ENCODE peak calls at places on chromosomes 3 and 15, in seven cellular contexts. F is Peyer's patch, E is left ventricle myocardium inferior, A is ovary, L is aorta, I is transverse colon, S is psoas muscle. Z is an unnamed sample.
A peak's percentile ranks its signal among the peaks of the same experiment; 100 is the strongest.

GRCh38 chr3:14605070-14605469 is 46.5 kb upstream of the CCDC174 start:
- DNase-seq in L (no peak), E (no peak), I (no peak), A (no peak), S (no peak), F (no peak), Z (no peak)

GRCh38 chr3:191139771-191140170 is 59.3 kb upstream of the OSTN start:
- DNase-seq in A (no peak), F (no peak), S (no peak), L (no peak), I (no peak), E (no peak), Z (no peak)

GRCh38 chr3:140727886-140728285 is 50.0 kb downstream of the TRIM42 start:
- DNase-seq in F (no peak), A (no peak), I (no peak), L (no peak), S (no peak), E (no peak), Z (no peak)

GRCh38 chr3:156149781-156150375 is 29.5 kb downstream of the KCNAB1 start:
- DNase-seq in I (no peak), L (no peak), F (no peak), A (no peak), E (no peak), S (no peak), Z (no peak)

GRCh38 chr3:122493296-122493695 is 21.4 kb downstream of the KPNA1 start:
- DNase-seq in A (no peak), E (no peak), S (no peak), L (no peak), F (no peak), I (no peak), Z (no peak)

GRCh38 chr3:121574449-121574848 is 6.7 kb downstream of the ARGFX start:
- DNase-seq in I (peak; percentile 50), E (no peak), S (no peak), F (peak; percentile 68), A (no peak), L (no peak), Z (no peak)

GRCh38 chr15:85044251-85044853 is 62.7 kb downstream of the PDE8A start:
- DNase-seq in E (no peak), I (peak; percentile 70), F (peak; percentile 85), S (peak; percentile 31), L (no peak), A (peak; percentile 77), Z (peak; percentile 32)

GRCh38 chr3:187713504-187713903 is 11.1 kb upstream of the RTP2 start:
- DNase-seq in E (no peak), A (no peak), L (no peak), S (no peak), I (no peak), F (no peak), Z (no peak)

GRCh38 chr15:92714071-92714456 is 58.5 kb upstream of the FAM174B start:
- DNase-seq in A (peak; percentile 48), E (no peak), F (no peak), I (no peak), S (no peak), L (no peak), Z (peak; percentile 73)

GRCh38 chr3:9175421-9175820 is 74.0 kb downstream of the SRGAP3 start:
- DNase-seq in A (no peak), E (no peak), S (no peak), L (no peak), I (peak; percentile 25), F (no peak), Z (no peak)

GRCh38 chr15:99128411-99128810 is 23.5 kb downstream of the SYNM start:
- DNase-seq in I (no peak), E (no peak), A (no peak), L (no peak), F (peak; percentile 18), S (no peak), Z (no peak)

GRCh38 chr15:71437919-71438318 is 322.6 kb downstream of the THSD4 start:
- DNase-seq in F (no peak), L (no peak), A (no peak), S (no peak), E (no peak), I (no peak), Z (no peak)

GRCh38 chr3:57992430-57993213 is 15.6 kb upstream of the FLNB start:
- DNase-seq in E (no peak), F (no peak), A (no peak), S (no peak), I (peak; percentile 60), L (no peak), Z (no peak)

GRCh38 chr3:143224731-143225130 is 105.2 kb downstream of the CHST2 start:
- DNase-seq in I (no peak), E (no peak), F (no peak), A (no peak), L (no peak), S (no peak), Z (no peak)

GRCh38 chr3:86923071-86923476 is 67.9 kb downstream of the VGLL3 start:
- DNase-seq in I (no peak), E (no peak), A (no peak), L (no peak), F (no peak), S (peak; percentile 20), Z (no peak)

GRCh38 chr15:77768107-77768506 is 135.4 kb upstream of the LINGO1 start:
- DNase-seq in S (no peak), F (no peak), E (no peak), I (no peak), L (no peak), A (no peak), Z (peak; percentile 87)

GRCh38 chr15:25793354-25794050 is 69.6 kb downstream of the ATP10A start:
- DNase-seq in L (no peak), F (no peak), I (no peak), A (no peak), E (no peak), S (no peak), Z (peak; percentile 23)

GRCh38 chr3:179902061-179902460 is 134.7 kb downstream of the PEX5L start:
- DNase-seq in E (no peak), S (no peak), A (no peak), L (no peak), F (no peak), I (no peak), Z (no peak)

GRCh38 chr3:36677331-36678007 is 86.9 kb downstream of the DCLK3 start:
- DNase-seq in A (no peak), F (no peak), S (no peak), E (no peak), L (no peak), I (no peak), Z (no peak)

GRCh38 chr15:63917588-63918316 is 84.0 kb upstream of the HERC1 start:
- DNase-seq in A (no peak), S (no peak), E (no peak), L (no peak), I (no peak), F (no peak), Z (no peak)

GRCh38 chr3:49377483-49377882 is 19.3 kb upstream of the GPX1 start:
- DNase-seq in E (no peak), A (no peak), S (no peak), F (no peak), L (no peak), I (no peak), Z (no peak)

GRCh38 chr3:185561374-185561943 is 9.1 kb upstream of the LIPH start:
- DNase-seq in F (no peak), A (no peak), L (peak; percentile 73), E (peak; percentile 29), I (peak; percentile 58), S (peak; percentile 29), Z (no peak)

GRCh38 chr3:182241777-182242556 is 530.2 kb downstream of the SOX2 start:
- DNase-seq in A (peak; percentile 65), S (peak; percentile 48), F (no peak), I (no peak), L (no peak), E (peak; percentile 48), Z (no peak)

GRCh38 chr3:136277115-136277514 is 27.0 kb downstream of the PCCB start:
- DNase-seq in F (no peak), I (no peak), L (no peak), E (no peak), A (no peak), S (no peak), Z (no peak)

GRCh38 chr3:67509471-67510075 is 144.8 kb downstream of the SUCLG2 start:
- DNase-seq in I (no peak), A (no peak), E (no peak), L (no peak), S (no peak), F (no peak), Z (no peak)

GRCh38 chr15:82298520-82298919 is 35.9 kb downstream of the SAXO2 start:
- DNase-seq in A (no peak), I (peak; percentile 27), E (no peak), S (no peak), F (peak; percentile 72), L (no peak), Z (peak; percentile 28)

GRCh38 chr3:70244422-70244821 is 68.0 kb downstream of the MDFIC2 start:
- DNase-seq in L (no peak), S (no peak), I (no peak), F (no peak), E (no peak), A (no peak), Z (no peak)

DNA sequence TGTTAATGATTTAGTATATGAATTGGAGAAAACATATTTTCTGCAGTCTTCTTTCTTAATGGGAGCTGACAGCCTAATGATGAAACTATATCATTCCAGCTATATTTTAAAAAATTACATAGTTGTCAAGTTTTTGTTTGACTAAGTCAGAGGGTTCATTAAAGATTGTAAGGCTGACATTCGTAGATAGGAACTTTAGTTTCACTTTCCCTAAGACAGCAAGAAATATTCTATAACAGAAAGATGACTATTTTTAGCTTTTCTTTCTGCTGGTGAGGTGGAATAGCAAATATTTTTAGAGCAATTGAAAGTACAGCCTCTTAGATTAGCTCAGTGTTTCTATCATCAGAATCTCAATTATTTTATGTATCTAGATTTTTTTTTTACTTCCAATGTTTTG is 60.2 kb downstream of the PIAS1 start:
- DNase-seq in A (no peak), L (no peak), F (no peak), I (no peak), S (no peak), E (no peak), Z (no peak)
- H3K4me3 ChIP-seq in A (peak overlapping the region; percentile 6), L (peak overlapping the region; percentile 40), F (peak overlapping the region; percentile 23), I (peak overlapping the region; percentile 4), S (peak overlapping the region; percentile 65), E (peak overlapping the region; percentile 54), Z (no peak overlapping the region)

DNA sequence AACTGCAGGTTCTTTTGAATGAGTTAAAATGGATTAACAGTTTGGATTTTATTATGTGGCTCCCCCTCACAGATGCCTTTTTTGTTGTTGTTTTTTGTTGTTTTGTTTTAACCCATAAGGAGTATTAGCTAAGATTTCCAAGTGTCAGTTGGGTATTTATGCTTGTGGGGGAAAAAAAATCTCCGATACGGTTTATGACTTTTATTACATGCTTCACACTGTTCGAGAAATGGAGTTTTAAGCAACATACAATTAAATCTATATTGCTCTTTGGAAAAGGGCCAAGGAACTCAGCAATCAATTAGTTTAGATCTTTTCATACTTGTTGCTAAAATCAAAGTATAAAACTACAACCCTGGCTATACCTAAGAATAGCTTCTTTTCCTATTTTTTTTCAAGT is 15.9 kb downstream of the NR2F2 start:
- DNase-seq in S (no peak), A (no peak), F (no peak), E (no peak), L (no peak), I (no peak), Z (no peak)
- H3K27me3 ChIP-seq in S (no peaks in the 10 kb centered on the region), A (no peaks in the 10 kb centered on the region), F (no peaks in the 10 kb centered on the region), E (peaks cover 87% of the 10 kb centered on the region), L (no peaks in the 10 kb centered on the region), I (peaks cover 12% of the 10 kb centered on the region), Z (peaks cover 100% of the 10 kb centered on the region)

GRCh38 chr15:54373332-54373731 is 395.1 kb downstream of the UNC13C start:
- DNase-seq in S (no peak), I (no peak), F (no peak), A (no peak), L (no peak), E (no peak), Z (no peak)
- H3K36me3 ChIP-seq in S (no peaks in the 10 kb centered on the region), I (no peaks in the 10 kb centered on the region), F (no peaks in the 10 kb centered on the region), A (no peaks in the 10 kb centered on the region), L (no peaks in the 10 kb centered on the region), E (no peaks in the 10 kb centered on the region), Z (no peaks in the 10 kb centered on the region)

GRCh38 chr3:12292770-12293169 is 3.9 kb downstream of the PPARG start:
- DNase-seq in L (no peak), A (no peak), E (no peak), F (no peak), I (no peak), S (no peak), Z (no peak)
- H3K4me3 ChIP-seq in L (no peak overlapping the region), A (no peak overlapping the region), E (no peak overlapping the region), F (no peak overlapping the region), I (no peak overlapping the region), S (no peak overlapping the region), Z (no peak overlapping the region)

Z was measured in H7.